ENCODE peak calls at places on chromosomes 11 and 22, in six cellular contexts. One of them, this sample, is unnamed.

GRCh38 chr22:19788661-19789225 is 28.2 kb downstream of the TBX1 start:
- DNase-seq in H9: no peak
- DNase-seq in neuronal stem cell: no peak
- DNase-seq in trophoblast cell: no peak
- DNase-seq in H1: no peak
- DNase-seq in IMR-90: no peak
- DNase-seq in this sample: no peak

GRCh38 chr11:130209128-130209932 is 49.7 kb downstream of the ST14 start:
- DNase-seq in neuronal stem cell: no peak
- DNase-seq in H1: peak; percentile 44
- DNase-seq in trophoblast cell: no peak
- DNase-seq in H9: peak; percentile 25
- DNase-seq in IMR-90: no peak
- DNase-seq in this sample: no peak

GRCh38 chr11:77278595-77279506 is 22.6 kb downstream of the GDPD4 start:
- DNase-seq in trophoblast cell: no peak
- DNase-seq in H1: no peak
- DNase-seq in H9: no peak
- DNase-seq in neuronal stem cell: no peak
- DNase-seq in IMR-90: peak; percentile 70
- DNase-seq in this sample: peak; percentile 24

GRCh38 chr11:74677131-74677530 is 54.1 kb downstream of the CHRDL2 start:
- DNase-seq in H1: peak; percentile 24
- DNase-seq in neuronal stem cell: no peak
- DNase-seq in H9: peak; percentile 15
- DNase-seq in IMR-90: no peak
- DNase-seq in trophoblast cell: no peak
- DNase-seq in this sample: no peak

GRCh38 chr11:35605691-35606090 is 12.6 kb upstream of the FJX1 start:
- DNase-seq in neuronal stem cell: no peak
- DNase-seq in trophoblast cell: no peak
- DNase-seq in IMR-90: peak; percentile 59
- DNase-seq in H9: no peak
- DNase-seq in H1: no peak
- DNase-seq in this sample: no peak

GRCh38 chr22:43090130-43090789 is 1.1 kb upstream of the TTLL1 start:
- DNase-seq in H9: no peak
- DNase-seq in neuronal stem cell: no peak
- DNase-seq in trophoblast cell: peak; percentile 55
- DNase-seq in H1: no peak
- DNase-seq in IMR-90: peak; percentile 80
- DNase-seq in this sample: peak; percentile 85

GRCh38 chr22:23608583-23608982 is 23.5 kb downstream of the DRICH1 start:
- DNase-seq in neuronal stem cell: peak; percentile 72
- DNase-seq in trophoblast cell: no peak
- DNase-seq in IMR-90: peak; percentile 39
- DNase-seq in H1: peak; percentile 81
- DNase-seq in H9: peak; percentile 67
- DNase-seq in this sample: peak; percentile 26

GRCh38 chr22:25172153-25172552 is 27.5 kb upstream of the CRYBB3 start:
- DNase-seq in trophoblast cell: no peak
- DNase-seq in H1: no peak
- DNase-seq in neuronal stem cell: no peak
- DNase-seq in IMR-90: no peak
- DNase-seq in H9: no peak
- DNase-seq in this sample: no peak

GRCh38 chr11:120391854-120392253 is 55.6 kb downstream of the ARHGEF12 start:
- DNase-seq in trophoblast cell: no peak
- DNase-seq in H9: no peak
- DNase-seq in IMR-90: peak; percentile 30
- DNase-seq in H1: no peak
- DNase-seq in neuronal stem cell: no peak
- DNase-seq in this sample: peak; percentile 53

DNA sequence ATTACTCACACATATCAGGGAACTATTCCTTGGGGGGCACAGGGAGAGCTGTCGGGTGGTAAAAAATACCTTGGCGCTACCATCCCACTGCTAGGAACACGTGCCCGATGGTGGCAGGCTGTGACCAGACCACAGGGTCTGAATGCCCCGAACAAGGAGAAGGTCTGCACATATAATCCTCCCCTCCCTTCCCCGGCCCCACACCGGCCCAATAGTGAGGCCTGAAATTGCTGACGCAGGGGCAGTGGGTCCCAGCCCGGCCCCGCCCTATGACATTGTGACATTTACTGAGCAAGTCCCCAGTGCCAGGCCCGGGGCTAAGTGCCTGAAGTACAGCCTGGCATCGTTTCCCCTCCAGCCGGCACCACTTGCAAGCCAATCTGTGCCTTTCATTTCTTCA is 19.5 kb downstream of the MN1 start:
- DNase-seq in H9: no peak
- DNase-seq in trophoblast cell: no peak
- DNase-seq in neuronal stem cell: no peak
- DNase-seq in H1: no peak
- DNase-seq in IMR-90: no peak
- DNase-seq in this sample: no peak
- H2AK5ac ChIP-seq in H9: no peak overlapping the region
- H2AK5ac ChIP-seq in trophoblast cell: no peak overlapping the region
- H2AK5ac ChIP-seq in neuronal stem cell: peak overlapping the region; percentile 50
- H2AK5ac ChIP-seq in H1: no peak overlapping the region
- H2AK5ac ChIP-seq in IMR-90: no peak overlapping the region
- H2AK5ac ChIP-seq in this sample: no peak overlapping the region

GRCh38 chr11:102566112-102566511 is 35.6 kb upstream of the MMP7 start:
- DNase-seq in IMR-90: no peak
- DNase-seq in H9: no peak
- DNase-seq in H1: no peak
- DNase-seq in trophoblast cell: no peak
- DNase-seq in neuronal stem cell: no peak
- DNase-seq in this sample: no peak
- H2AFZ ChIP-seq in IMR-90: no peak overlapping the region
- H2AFZ ChIP-seq in H9: no peak overlapping the region
- H2AFZ ChIP-seq in H1: no peak overlapping the region
- H2AFZ ChIP-seq in trophoblast cell: no peak overlapping the region
- H2AFZ ChIP-seq in neuronal stem cell: no peak overlapping the region
- H2AFZ ChIP-seq in this sample: no peak overlapping the region

DNA sequence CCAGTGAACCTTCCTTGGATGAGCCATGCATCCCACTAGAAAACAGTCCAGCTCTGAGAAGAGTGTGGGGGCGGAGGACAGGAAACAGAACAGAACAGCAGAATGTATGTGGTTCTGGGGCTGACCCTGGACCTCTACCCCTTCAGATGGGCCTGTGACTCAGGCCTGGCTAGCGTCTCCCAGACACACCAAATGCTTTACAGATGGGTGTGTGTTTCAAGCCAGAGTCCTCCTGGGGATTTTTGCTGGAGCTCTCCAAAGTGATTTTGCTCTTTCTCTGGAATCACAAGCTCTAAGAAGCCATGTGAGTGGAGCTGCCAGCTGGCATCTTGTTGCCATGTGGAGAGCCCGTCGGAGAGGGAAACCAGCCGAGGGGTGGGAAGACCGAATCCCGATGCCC is 13.2 kb upstream of the C1QTNF4 start:
- DNase-seq in trophoblast cell: no peak
- DNase-seq in H1: no peak
- DNase-seq in neuronal stem cell: no peak
- DNase-seq in IMR-90: peak; percentile 96
- DNase-seq in H9: no peak
- DNase-seq in this sample: peak; percentile 96
- H3K27ac ChIP-seq in trophoblast cell: no peak overlapping the region
- H3K27ac ChIP-seq in H1: no peak overlapping the region
- H3K27ac ChIP-seq in neuronal stem cell: no peak overlapping the region
- H3K27ac ChIP-seq in IMR-90: no peak overlapping the region
- H3K27ac ChIP-seq in H9: no peak overlapping the region
- H3K27ac ChIP-seq in this sample: no peak overlapping the region

GRCh38 chr11:15361316-15361715 is 246.6 kb downstream of the INSC start:
- DNase-seq in H9: no peak
- DNase-seq in trophoblast cell: no peak
- DNase-seq in IMR-90: no peak
- DNase-seq in neuronal stem cell: no peak
- DNase-seq in H1: no peak
- DNase-seq in this sample: no peak
- H2AK5ac ChIP-seq in H9: no peak overlapping the region
- H2AK5ac ChIP-seq in trophoblast cell: no peak overlapping the region
- H2AK5ac ChIP-seq in IMR-90: no peak overlapping the region
- H2AK5ac ChIP-seq in neuronal stem cell: no peak overlapping the region
- H2AK5ac ChIP-seq in H1: no peak overlapping the region
- H2AK5ac ChIP-seq in this sample: no peak overlapping the region

DNA sequence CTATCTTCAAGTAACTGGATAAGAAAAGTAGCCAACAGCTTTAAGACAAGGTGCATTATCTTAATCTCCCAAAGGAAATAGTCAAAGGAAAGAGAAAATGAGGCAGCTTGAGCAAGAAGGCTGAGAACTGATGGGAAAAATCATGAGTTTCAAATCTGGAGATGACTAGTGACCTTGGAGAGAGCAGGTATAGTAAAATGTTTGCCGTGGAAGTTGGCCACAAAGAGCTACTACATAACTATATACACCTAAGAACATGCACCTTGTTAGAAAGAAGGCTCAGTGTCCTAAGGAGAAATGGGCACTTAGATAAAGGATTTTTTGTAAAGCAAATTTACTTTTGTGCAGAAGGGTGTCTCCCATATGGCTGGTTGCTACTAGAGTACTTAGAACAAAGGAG is 80.8 kb upstream of the FSHB start:
- DNase-seq in neuronal stem cell: no peak
- DNase-seq in IMR-90: no peak
- DNase-seq in H1: no peak
- DNase-seq in trophoblast cell: no peak
- DNase-seq in H9: no peak
- DNase-seq in this sample: no peak
- H2AFZ ChIP-seq in neuronal stem cell: no peak overlapping the region
- H2AFZ ChIP-seq in IMR-90: no peak overlapping the region
- H2AFZ ChIP-seq in H1: no peak overlapping the region
- H2AFZ ChIP-seq in trophoblast cell: no peak overlapping the region
- H2AFZ ChIP-seq in H9: no peak overlapping the region
- H2AFZ ChIP-seq in this sample: no peak overlapping the region

GRCh38 chr11:59810189-59810910 is at the start of gene MRPL16:
- DNase-seq in H1: peak; percentile 93
- DNase-seq in IMR-90: peak; percentile 85
- DNase-seq in trophoblast cell: peak; percentile 90
- DNase-seq in H9: peak; percentile 93
- DNase-seq in neuronal stem cell: peak; percentile 83
- DNase-seq in this sample: peak; percentile 86

GRCh38 chr11:59812220-59812619 is 1.6 kb upstream of the MRPL16 start:
- DNase-seq in neuronal stem cell: no peak
- DNase-seq in H1: no peak
- DNase-seq in H9: no peak
- DNase-seq in IMR-90: no peak
- DNase-seq in trophoblast cell: no peak
- DNase-seq in this sample: no peak

GRCh38 chr11:59807047-59807446 is 3.5 kb downstream of the MRPL16 start:
- DNase-seq in IMR-90: no peak
- DNase-seq in H1: no peak
- DNase-seq in H9: no peak
- DNase-seq in trophoblast cell: no peak
- DNase-seq in neuronal stem cell: no peak
- DNase-seq in this sample: no peak

GRCh38 chr11:59813364-59813763 is 2.8 kb upstream of the MRPL16 start:
- DNase-seq in H9: no peak
- DNase-seq in H1: no peak
- DNase-seq in IMR-90: no peak
- DNase-seq in neuronal stem cell: no peak
- DNase-seq in trophoblast cell: no peak
- DNase-seq in this sample: no peak

DNA sequence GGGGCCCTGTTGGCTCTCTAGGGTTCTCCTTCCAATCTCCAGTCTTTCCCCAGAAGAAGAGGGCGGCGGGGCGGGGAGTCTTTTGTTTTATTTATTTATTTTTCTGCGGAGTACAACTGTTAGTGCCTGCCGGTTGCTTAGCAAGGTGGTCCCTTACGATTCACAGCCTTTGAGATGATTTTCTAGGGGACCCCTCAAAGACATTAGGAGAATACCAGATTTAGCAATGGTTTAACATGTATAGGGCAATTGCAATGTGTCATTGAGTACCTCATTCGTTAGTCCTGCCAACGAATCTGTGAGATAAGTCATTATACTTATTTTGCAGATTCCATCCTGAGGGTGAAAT is 307 bp upstream of the MRPL16 start:
- DNase-seq in H9: no peak
- DNase-seq in trophoblast cell: no peak
- DNase-seq in H1: no peak
- DNase-seq in neuronal stem cell: no peak
- DNase-seq in IMR-90: no peak
- DNase-seq in this sample: no peak
- H3K27ac ChIP-seq in H9: no peak overlapping the region
- H3K27ac ChIP-seq in trophoblast cell: no peak overlapping the region
- H3K27ac ChIP-seq in H1: peak overlapping the region; percentile 87
- H3K27ac ChIP-seq in neuronal stem cell: no peak overlapping the region
- H3K27ac ChIP-seq in IMR-90: peak overlapping the region; percentile 32
- H3K27ac ChIP-seq in this sample: peak overlapping the region; percentile 45

This sample was measured in mesenchymal stem cell.